ENCODE peak calls at places on chromosomes 4 and X, in seven cellular contexts. G is BJ, S is endothelial cell, B is uterus, Z is GM13977, K is spleen, Y is astrocyte of the spinal cord. T is an unnamed sample.
A peak's percentile ranks its signal among the peaks of the same experiment; 100 is the strongest.

GRCh38 chr4:168167714-168168284 is 75.5 kb downstream of the ANXA10 start:
- DNase-seq in G (no peak), S (no peak), B (no peak), Z (no peak), K (no peak), Y (peak; percentile 52), T (no peak)

GRCh38 chrX:136047001-136047642 is 61.9 kb downstream of the SLC9A6 start:
- DNase-seq in G (no peak), S (no peak), B (no peak), Z (no peak), K (no peak), Y (peak; percentile 26), T (no peak)

GRCh38 chrX:112865464-112866025 is 24.9 kb upstream of the AMOT start:
- DNase-seq in G (no peak), S (no peak), B (no peak), Z (no peak), K (no peak), Y (no peak), T (no peak)

GRCh38 chrX:17323397-17323796 is 51.6 kb upstream of the NHS start:
- DNase-seq in G (no peak), S (no peak), B (no peak), Z (no peak), K (no peak), Y (no peak), T (no peak)

GRCh38 chr4:79987401-79987800 is 85.6 kb downstream of the ANTXR2 start:
- DNase-seq in G (no peak), S (no peak), B (no peak), Z (no peak), K (no peak), Y (no peak), T (no peak)

GRCh38 chrX:15016051-15016450 is 142.8 kb downstream of the MOSPD2 start:
- DNase-seq in G (no peak), S (no peak), B (no peak), Z (no peak), K (no peak), Y (no peak), T (no peak)

GRCh38 chr4:130738233-130738632 is 1642.3 kb downstream of the C4orf33 start:
- DNase-seq in G (no peak), S (no peak), B (no peak), Z (no peak), K (no peak), Y (no peak), T (no peak)

GRCh38 chr4:96698891-96699290 is 859.0 kb downstream of the PDHA2 start:
- DNase-seq in G (no peak), S (no peak), B (no peak), Z (no peak), K (no peak), Y (no peak), T (no peak)

GRCh38 chrX:153768311-153769157 is 4.5 kb downstream of the PLXNB3 start:
- DNase-seq in G (no peak), S (no peak), B (no peak), Z (peak; percentile 42), K (peak; percentile 77), Y (no peak), T (no peak)

GRCh38 chr4:62028758-62029157 is 828.6 kb downstream of the ADGRL3 start:
- DNase-seq in G (no peak), S (no peak), B (no peak), Z (no peak), K (no peak), Y (no peak), T (no peak)

GRCh38 chr4:1693131-1693896 is 9.2 kb upstream of the FAM53A start:
- DNase-seq in G (no peak), S (peak; percentile 71), B (peak; percentile 55), Z (peak; percentile 79), K (peak; percentile 94), Y (peak; percentile 76), T (peak; percentile 79)

GRCh38 chrX:2401590-2402360 is 99.0 kb downstream of the DHRSX start:
- DNase-seq in G (peak; percentile 14), S (no peak), B (no peak), Z (no peak), K (no peak), Y (peak; percentile 78), T (no peak)

GRCh38 chr4:3732076-3733028 is 33.8 kb upstream of the ADRA2C start:
- DNase-seq in G (no peak), S (no peak), B (no peak), Z (no peak), K (no peak), Y (no peak), T (no peak)

GRCh38 chr4:136241221-136241986 is 1290.9 kb downstream of the PCDH18 start:
- DNase-seq in G (no peak), S (no peak), B (no peak), Z (no peak), K (no peak), Y (peak; percentile 79), T (no peak)

GRCh38 chr4:179040259-179040658 is 1598.0 kb upstream of the AGA start:
- DNase-seq in G (no peak), S (no peak), B (no peak), Z (no peak), K (no peak), Y (no peak), T (peak; percentile 1)

GRCh38 chrX:55011294-55011693 is 11.1 kb downstream of the APEX2 start:
- DNase-seq in G (no peak), S (no peak), B (no peak), Z (no peak), K (no peak), Y (no peak), T (no peak)

GRCh38 chr4:46886711-46887110 is 22.3 kb downstream of the COX7B2 start:
- DNase-seq in G (no peak), S (no peak), B (no peak), Z (no peak), K (no peak), Y (peak; percentile 27), T (peak; percentile 49)
- TF ChIP-seq CTCF in G (peak; percentile 13), S (no peak), B (no peak), Z (peak; percentile 10), K (no peak), Y (peak; percentile 47), T (peak; percentile 37)

GRCh38 chr4:119040261-119040660 is 95.4 kb upstream of the MYOZ2 start:
- DNase-seq in G (no peak), S (no peak), B (no peak), Z (no peak), K (no peak), Y (no peak), T (no peak)

GRCh38 chr4:119044919-119045318 is 90.7 kb upstream of the MYOZ2 start:
- DNase-seq in G (no peak), S (no peak), B (no peak), Z (no peak), K (no peak), Y (no peak), T (no peak)

GRCh38 chr4:119040711-119041185 is 94.9 kb upstream of the MYOZ2 start:
- DNase-seq in G (peak; percentile 77), S (no peak), B (no peak), Z (no peak), K (no peak), Y (peak; percentile 89), T (no peak)

GRCh38 chr4:119039779-119040178 is 95.9 kb upstream of the MYOZ2 start:
- DNase-seq in G (no peak), S (peak; percentile 45), B (no peak), Z (no peak), K (no peak), Y (no peak), T (no peak)

GRCh38 chr4:119041951-119042560 is 93.6 kb upstream of the MYOZ2 start:
- DNase-seq in G (no peak), S (peak; percentile 63), B (peak; percentile 47), Z (peak; percentile 67), K (no peak), Y (peak; percentile 79), T (peak; percentile 64)
- TF ChIP-seq CTCF in G (peak; percentile 62), S (peak; percentile 53), B (peak; percentile 68), Z (peak; percentile 61), K (peak; percentile 71), Y (peak; percentile 66), T (peak; percentile 67)

GRCh38 chr4:74932832-74933561 is at the start of gene PARM1:
- DNase-seq in G (peak; percentile 2), S (peak; percentile 91), B (peak; percentile 85), Z (peak; percentile 85), K (peak; percentile 95), Y (peak; percentile 76), T (peak; percentile 94)
- TF ChIP-seq CTCF in G (peak; percentile 69), S (peak; percentile 60), B (peak; percentile 81), Z (peak; percentile 85), K (peak; percentile 57), Y (peak; percentile 74), T (peak; percentile 74)

GRCh38 chrX:128973033-128973432 is 550.3 kb downstream of the SMARCA1 start:
- DNase-seq in G (no peak), S (no peak), B (no peak), Z (no peak), K (no peak), Y (no peak), T (no peak)

GRCh38 chrX:128975716-128976115 is 547.6 kb downstream of the SMARCA1 start:
- DNase-seq in G (no peak), S (peak; percentile 59), B (no peak), Z (peak; percentile 17), K (no peak), Y (peak; percentile 1), T (peak; percentile 8)
- TF ChIP-seq CTCF in G (no peak), S (peak; percentile 53), B (no peak), Z (peak; percentile 68), K (no peak), Y (peak; percentile 47), T (peak; percentile 77)